ENCODE peak calls at places on chromosomes 1 and 21, in five cellular contexts. One of them, this sample, is unnamed.

GRCh38 chr1:155012052-155012546 is 9.5 kb downstream of the ZBTB7B start:
- DNase-seq in COR-L47: peak
- DNase-seq in KG1: no peak
- DNase-seq in memory B cell: no peak
- DNase-seq in foreskin fibroblast: peak
- DNase-seq in this sample: peak

GRCh38 chr1:23793861-23794731 is 3.2 kb downstream of the LYPLA2 start:
- DNase-seq in COR-L47: no peak
- DNase-seq in KG1: no peak
- DNase-seq in memory B cell: no peak
- DNase-seq in foreskin fibroblast: no peak
- DNase-seq in this sample: no peak

GRCh38 chr21:36203603-36203889 is 46.9 kb downstream of the DOP1B start:
- DNase-seq in COR-L47: no peak
- DNase-seq in KG1: no peak
- DNase-seq in memory B cell: no peak
- DNase-seq in foreskin fibroblast: peak
- DNase-seq in this sample: peak

GRCh38 chr1:2353215-2353906 is 38.0 kb downstream of the MORN1 start:
- DNase-seq in COR-L47: no peak
- DNase-seq in KG1: no peak
- DNase-seq in memory B cell: no peak
- DNase-seq in foreskin fibroblast: no peak
- DNase-seq in this sample: no peak

GRCh38 chr1:27049607-27050006 is 37.0 kb upstream of the TENT5B start:
- DNase-seq in COR-L47: no peak
- DNase-seq in KG1: no peak
- DNase-seq in memory B cell: no peak
- DNase-seq in foreskin fibroblast: no peak
- DNase-seq in this sample: no peak

GRCh38 chr1:109772658-109773202 is 9.0 kb upstream of the EPS8L3 start:
- DNase-seq in COR-L47: no peak
- DNase-seq in KG1: no peak
- DNase-seq in memory B cell: no peak
- DNase-seq in foreskin fibroblast: no peak
- DNase-seq in this sample: no peak

GRCh38 chr1:68047659-68048026 is 2.8 kb downstream of the DIRAS3 start:
- DNase-seq in COR-L47: no peak
- DNase-seq in KG1: no peak
- DNase-seq in memory B cell: no peak
- DNase-seq in foreskin fibroblast: no peak
- DNase-seq in this sample: no peak

GRCh38 chr1:215717677-215718076 is 150.6 kb downstream of the KCTD3 start:
- DNase-seq in COR-L47: no peak
- DNase-seq in KG1: no peak
- DNase-seq in memory B cell: no peak
- DNase-seq in foreskin fibroblast: no peak
- DNase-seq in this sample: no peak

GRCh38 chr1:26538480-26539412 is 9.2 kb downstream of the RPS6KA1 start:
- DNase-seq in COR-L47: no peak
- DNase-seq in KG1: no peak
- DNase-seq in memory B cell: no peak
- DNase-seq in foreskin fibroblast: peak
- DNase-seq in this sample: peak

GRCh38 chr1:46062651-46063319 is 69.6 kb downstream of the PIK3R3 start:
- DNase-seq in COR-L47: no peak
- DNase-seq in KG1: no peak
- DNase-seq in memory B cell: no peak
- DNase-seq in foreskin fibroblast: peak
- DNase-seq in this sample: peak

GRCh38 chr1:194052514-194053333 is 866.3 kb upstream of the B3GALT2 start:
- DNase-seq in COR-L47: no peak
- DNase-seq in KG1: peak
- DNase-seq in memory B cell: no peak
- DNase-seq in foreskin fibroblast: no peak
- DNase-seq in this sample: no peak

GRCh38 chr1:82153282-82153630 is 352.5 kb downstream of the ADGRL2 start:
- DNase-seq in COR-L47: no peak
- DNase-seq in KG1: no peak
- DNase-seq in memory B cell: no peak
- DNase-seq in foreskin fibroblast: peak
- DNase-seq in this sample: no peak

GRCh38 chr1:205074084-205074483 is 10.2 kb downstream of the TMEM81 start:
- DNase-seq in COR-L47: no peak
- DNase-seq in KG1: no peak
- DNase-seq in memory B cell: no peak
- DNase-seq in foreskin fibroblast: no peak
- DNase-seq in this sample: peak

GRCh38 chr1:150912623-150913022 is 13.5 kb upstream of the SETDB1 start:
- DNase-seq in COR-L47: no peak
- DNase-seq in KG1: no peak
- DNase-seq in memory B cell: no peak
- DNase-seq in foreskin fibroblast: no peak
- DNase-seq in this sample: no peak

GRCh38 chr1:155607708-155608107 is 2.3 kb upstream of the MSTO1 start:
- DNase-seq in COR-L47: no peak
- DNase-seq in KG1: no peak
- DNase-seq in memory B cell: no peak
- DNase-seq in foreskin fibroblast: peak
- DNase-seq in this sample: no peak

GRCh38 chr1:93042134-93042821 is 36.8 kb upstream of the MTF2 start:
- DNase-seq in COR-L47: no peak
- DNase-seq in KG1: no peak
- DNase-seq in memory B cell: no peak
- DNase-seq in foreskin fibroblast: no peak
- DNase-seq in this sample: no peak

GRCh38 chr1:145961109-145961424 is 3.2 kb upstream of the LIX1L start:
- DNase-seq in COR-L47: no peak
- DNase-seq in KG1: no peak
- DNase-seq in memory B cell: no peak
- DNase-seq in foreskin fibroblast: no peak
- DNase-seq in this sample: no peak

GRCh38 chr1:161702250-161702649 is 4.8 kb upstream of the FCRLA start:
- DNase-seq in COR-L47: peak
- DNase-seq in KG1: no peak
- DNase-seq in memory B cell: no peak
- DNase-seq in foreskin fibroblast: no peak
- DNase-seq in this sample: no peak

GRCh38 chr1:91806777-91807700 is 78.9 kb downstream of the TGFBR3 start:
- DNase-seq in COR-L47: no peak
- DNase-seq in KG1: no peak
- DNase-seq in memory B cell: no peak
- DNase-seq in foreskin fibroblast: peak
- DNase-seq in this sample: peak

GRCh38 chr21:36818051-36818450 is 119.1 kb downstream of the SIM2 start:
- DNase-seq in COR-L47: no peak
- DNase-seq in KG1: no peak
- DNase-seq in memory B cell: no peak
- DNase-seq in foreskin fibroblast: no peak
- DNase-seq in this sample: no peak

GRCh38 chr1:118960026-118960561 is 28.0 kb downstream of the TBX15 start:
- DNase-seq in COR-L47: no peak
- DNase-seq in KG1: no peak
- DNase-seq in memory B cell: peak
- DNase-seq in foreskin fibroblast: peak
- DNase-seq in this sample: no peak

GRCh38 chr1:102838016-102838415 is 270.3 kb downstream of the COL11A1 start:
- DNase-seq in COR-L47: no peak
- DNase-seq in KG1: no peak
- DNase-seq in memory B cell: no peak
- DNase-seq in foreskin fibroblast: peak
- DNase-seq in this sample: no peak

GRCh38 chr1:27430903-27431653 is 38.7 kb downstream of the GPR3 start:
- DNase-seq in COR-L47: no peak
- DNase-seq in KG1: peak
- DNase-seq in memory B cell: no peak
- DNase-seq in foreskin fibroblast: peak
- DNase-seq in this sample: no peak

GRCh38 chr21:25862596-25862995 is 127.8 kb downstream of the GABPA start:
- DNase-seq in COR-L47: no peak
- DNase-seq in KG1: no peak
- DNase-seq in memory B cell: no peak
- DNase-seq in foreskin fibroblast: peak
- DNase-seq in this sample: no peak

GRCh38 chr1:62905309-62905708 is 121.4 kb downstream of the ATG4C start:
- DNase-seq in COR-L47: no peak
- DNase-seq in KG1: no peak
- DNase-seq in memory B cell: no peak
- DNase-seq in foreskin fibroblast: no peak
- DNase-seq in this sample: no peak

GRCh38 chr1:167663002-167663772 is 33.2 kb downstream of the RCSD1 start:
- DNase-seq in COR-L47: no peak
- DNase-seq in KG1: no peak
- DNase-seq in memory B cell: no peak
- DNase-seq in foreskin fibroblast: peak
- DNase-seq in this sample: peak

GRCh38 chr1:9238550-9238949 is 4.0 kb downstream of the H6PD start:
- DNase-seq in COR-L47: no peak
- DNase-seq in KG1: no peak
- DNase-seq in memory B cell: no peak
- DNase-seq in foreskin fibroblast: peak
- DNase-seq in this sample: no peak

This sample was measured in AG20443.